ENCODE peak calls at places on chromosome 4, in four cellular contexts. One of them, this sample, is unnamed.

GRCh38 chr4:20616313-20616712 is 83.9 kb upstream of the PACRGL start:
- DNase-seq in breast epithelium: no peak
- DNase-seq in OCI-LY7: no peak
- DNase-seq in heart right ventricle: no peak
- DNase-seq in this sample: no peak

GRCh38 chr4:20318011-20318898 is 66.5 kb downstream of the SLIT2 start:
- DNase-seq in breast epithelium: no peak
- DNase-seq in OCI-LY7: no peak
- DNase-seq in heart right ventricle: no peak
- DNase-seq in this sample: no peak

GRCh38 chr4:48141048-48141447 is 7.0 kb upstream of the TXK start:
- DNase-seq in breast epithelium: no peak
- DNase-seq in OCI-LY7: peak
- DNase-seq in heart right ventricle: no peak
- DNase-seq in this sample: no peak

GRCh38 chr4:23970193-23970850 is 80.5 kb upstream of the PPARGC1A start:
- DNase-seq in breast epithelium: no peak
- DNase-seq in OCI-LY7: peak
- DNase-seq in heart right ventricle: no peak
- DNase-seq in this sample: no peak

GRCh38 chr4:128718793-128719192 is 90.7 kb upstream of the JADE1 start:
- DNase-seq in breast epithelium: no peak
- DNase-seq in OCI-LY7: no peak
- DNase-seq in heart right ventricle: no peak
- DNase-seq in this sample: no peak

GRCh38 chr4:141518222-141518621 is 118.2 kb upstream of the IL15 start:
- DNase-seq in breast epithelium: no peak
- DNase-seq in OCI-LY7: no peak
- DNase-seq in heart right ventricle: no peak
- DNase-seq in this sample: no peak

GRCh38 chr4:79015406-79015805 is 76.2 kb upstream of the PAQR3 start:
- DNase-seq in breast epithelium: no peak
- DNase-seq in OCI-LY7: no peak
- DNase-seq in heart right ventricle: no peak
- DNase-seq in this sample: no peak

GRCh38 chr4:155342142-155342541 is 34.6 kb downstream of the MAP9 start:
- DNase-seq in breast epithelium: no peak
- DNase-seq in OCI-LY7: no peak
- DNase-seq in heart right ventricle: no peak
- DNase-seq in this sample: no peak

GRCh38 chr4:175891863-175892262 is 79.8 kb upstream of the GPM6A start:
- DNase-seq in breast epithelium: no peak
- DNase-seq in OCI-LY7: peak
- DNase-seq in heart right ventricle: no peak
- DNase-seq in this sample: no peak

GRCh38 chr4:102420563-102421221 is 75.4 kb upstream of the SLC39A8 start:
- DNase-seq in breast epithelium: no peak
- DNase-seq in OCI-LY7: peak
- DNase-seq in heart right ventricle: no peak
- DNase-seq in this sample: no peak

GRCh38 chr4:8180310-8181093 is 18.6 kb upstream of the SH3TC1 start:
- DNase-seq in breast epithelium: no peak
- DNase-seq in OCI-LY7: no peak
- DNase-seq in heart right ventricle: no peak
- DNase-seq in this sample: no peak

GRCh38 chr4:149499726-149500125 is 315.9 kb downstream of the IQCM start:
- DNase-seq in breast epithelium: no peak
- DNase-seq in OCI-LY7: no peak
- DNase-seq in heart right ventricle: no peak
- DNase-seq in this sample: no peak

GRCh38 chr4:142351958-142352357 is 494.1 kb downstream of the INPP4B start:
- DNase-seq in breast epithelium: no peak
- DNase-seq in OCI-LY7: no peak
- DNase-seq in heart right ventricle: no peak
- DNase-seq in this sample: no peak

GRCh38 chr4:1204828-1205591 is 32.6 kb upstream of the SPON2 start:
- DNase-seq in breast epithelium: peak
- DNase-seq in OCI-LY7: no peak
- DNase-seq in heart right ventricle: peak
- DNase-seq in this sample: no peak

GRCh38 chr4:61373901-61374611 is 173.9 kb downstream of the ADGRL3 start:
- DNase-seq in breast epithelium: no peak
- DNase-seq in OCI-LY7: no peak
- DNase-seq in heart right ventricle: no peak
- DNase-seq in this sample: no peak

GRCh38 chr4:3851211-3851610 is 85.0 kb downstream of the ADRA2C start:
- DNase-seq in breast epithelium: no peak
- DNase-seq in OCI-LY7: no peak
- DNase-seq in heart right ventricle: no peak
- DNase-seq in this sample: no peak

GRCh38 chr4:183256756-183257385 is 63.2 kb downstream of the CLDN22 start:
- DNase-seq in breast epithelium: no peak
- DNase-seq in OCI-LY7: peak
- DNase-seq in heart right ventricle: peak
- DNase-seq in this sample: peak

GRCh38 chr4:108804648-108805273 is 41.9 kb upstream of the ETNPPL start:
- DNase-seq in breast epithelium: no peak
- DNase-seq in OCI-LY7: no peak
- DNase-seq in heart right ventricle: no peak
- DNase-seq in this sample: no peak
- TF ChIP-seq CTCF in breast epithelium: no peak
- TF ChIP-seq CTCF in OCI-LY7: no peak
- TF ChIP-seq CTCF in heart right ventricle: no peak
- TF ChIP-seq CTCF in this sample: no peak

GRCh38 chr4:121706595-121707021 is 9.8 kb upstream of the ANXA5 start:
- DNase-seq in breast epithelium: no peak
- DNase-seq in OCI-LY7: no peak
- DNase-seq in heart right ventricle: no peak
- DNase-seq in this sample: no peak

GRCh38 chr4:121709766-121710405 is 13.1 kb upstream of the ANXA5 start:
- DNase-seq in breast epithelium: no peak
- DNase-seq in OCI-LY7: no peak
- DNase-seq in heart right ventricle: no peak
- DNase-seq in this sample: no peak

GRCh38 chr4:121711263-121712000 is 14.7 kb upstream of the ANXA5 start:
- DNase-seq in breast epithelium: peak
- DNase-seq in OCI-LY7: no peak
- DNase-seq in heart right ventricle: peak
- DNase-seq in this sample: peak

GRCh38 chr4:121705521-121705920 is 8.7 kb upstream of the ANXA5 start:
- DNase-seq in breast epithelium: no peak
- DNase-seq in OCI-LY7: no peak
- DNase-seq in heart right ventricle: no peak
- DNase-seq in this sample: no peak

DNA sequence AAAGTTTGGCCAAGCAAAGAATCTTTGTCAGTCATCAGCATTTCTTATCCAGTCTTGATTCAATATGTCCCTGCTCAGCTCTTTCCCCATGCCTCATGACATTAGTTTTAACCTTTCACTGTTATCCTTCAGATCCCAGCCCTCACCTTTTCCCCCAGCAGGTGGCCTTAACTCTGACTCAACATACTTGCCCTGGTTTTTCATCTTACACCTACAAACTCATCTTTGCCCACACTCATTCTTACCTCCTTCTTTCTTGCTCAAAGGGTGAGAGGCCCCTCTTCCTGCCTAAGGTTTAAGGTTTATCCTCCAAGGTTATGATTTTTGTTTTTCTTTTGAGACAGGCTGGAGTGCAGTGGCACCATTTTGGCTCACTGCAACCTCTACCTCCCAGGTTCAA is 10.6 kb upstream of the ANXA5 start:
- DNase-seq in breast epithelium: no peak
- DNase-seq in OCI-LY7: no peak
- DNase-seq in heart right ventricle: no peak
- DNase-seq in this sample: no peak
- TF ChIP-seq CTCF in breast epithelium: no peak
- TF ChIP-seq CTCF in OCI-LY7: no peak
- TF ChIP-seq CTCF in heart right ventricle: no peak
- TF ChIP-seq CTCF in this sample: no peak

GRCh38 chr4:189974056-189974455 is 33.4 kb downstream of the FRG1 start:
- DNase-seq in breast epithelium: no peak
- DNase-seq in OCI-LY7: peak
- DNase-seq in heart right ventricle: no peak
- DNase-seq in this sample: no peak
- TF ChIP-seq CTCF in breast epithelium: no peak
- TF ChIP-seq CTCF in OCI-LY7: peak
- TF ChIP-seq CTCF in heart right ventricle: peak
- TF ChIP-seq CTCF in this sample: no peak

DNA sequence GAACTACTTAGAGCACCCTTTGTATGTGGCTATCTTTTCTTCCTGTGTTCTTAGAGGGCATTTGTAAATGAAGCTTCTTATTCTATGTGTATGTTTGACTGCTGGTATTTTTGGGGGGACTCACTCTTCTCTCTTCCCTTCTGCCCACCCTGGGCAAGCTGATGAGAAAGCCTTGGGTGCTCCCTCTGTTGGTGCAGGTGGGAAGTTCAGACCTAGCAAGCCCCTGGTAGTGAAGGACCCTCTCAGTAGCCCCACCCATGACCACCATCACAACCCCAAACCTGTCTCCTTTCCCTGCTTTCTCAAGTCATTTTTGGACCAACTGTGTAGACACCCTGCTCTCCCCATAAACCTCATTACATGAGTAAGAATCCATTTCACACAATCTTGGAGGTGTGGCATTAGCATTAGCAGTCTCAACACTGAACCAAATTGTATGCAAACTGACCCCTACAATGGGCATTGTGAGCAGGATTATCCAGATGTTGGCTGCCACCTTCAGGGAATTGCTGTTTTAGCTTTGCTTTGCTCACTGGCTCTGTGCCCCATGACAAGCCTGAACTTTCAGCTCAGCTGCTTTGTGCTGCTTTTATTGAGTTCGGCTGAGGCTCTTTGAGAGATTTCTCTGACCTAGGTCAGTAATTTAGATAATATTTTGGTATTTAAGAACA is 27.9 kb downstream of the TRIM61 start:
- DNase-seq in breast epithelium: no peak
- DNase-seq in OCI-LY7: peak
- DNase-seq in heart right ventricle: no peak
- DNase-seq in this sample: peak
- TF ChIP-seq CTCF in breast epithelium: no peak
- TF ChIP-seq CTCF in OCI-LY7: peak
- TF ChIP-seq CTCF in heart right ventricle: no peak
- TF ChIP-seq CTCF in this sample: no peak

GRCh38 chr4:181582595-181582994 is 660.6 kb upstream of the TENM3 start:
- DNase-seq in breast epithelium: no peak
- DNase-seq in OCI-LY7: peak
- DNase-seq in heart right ventricle: no peak
- DNase-seq in this sample: no peak
- TF ChIP-seq CTCF in breast epithelium: no peak
- TF ChIP-seq CTCF in OCI-LY7: peak
- TF ChIP-seq CTCF in heart right ventricle: no peak
- TF ChIP-seq CTCF in this sample: no peak

GRCh38 chr4:87679449-87680169 is 29.5 kb downstream of the DMP1 start:
- DNase-seq in breast epithelium: no peak
- DNase-seq in OCI-LY7: peak
- DNase-seq in heart right ventricle: peak
- DNase-seq in this sample: peak
- TF ChIP-seq CTCF in breast epithelium: peak
- TF ChIP-seq CTCF in OCI-LY7: peak
- TF ChIP-seq CTCF in heart right ventricle: peak
- TF ChIP-seq CTCF in this sample: peak

DNA sequence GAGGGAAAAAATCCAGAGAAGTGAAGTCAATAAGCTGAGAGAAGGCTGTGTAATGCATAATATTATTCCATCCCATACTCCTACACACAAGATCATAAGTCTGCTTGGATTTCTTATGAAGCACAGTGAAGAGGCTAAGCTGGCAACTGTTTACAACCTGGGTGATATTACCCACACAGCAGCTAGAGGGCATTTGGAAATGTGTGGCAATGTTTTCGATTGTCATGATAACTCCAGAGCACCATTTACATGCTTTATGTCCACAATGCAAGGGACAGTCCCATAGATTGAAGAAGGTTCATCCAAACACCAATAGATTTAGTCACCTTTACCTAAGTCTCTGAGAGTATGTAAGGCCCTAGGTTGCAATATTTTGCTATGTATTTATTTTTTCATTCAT is 412.2 kb downstream of the PPP3CA start:
- DNase-seq in breast epithelium: no peak
- DNase-seq in OCI-LY7: peak
- DNase-seq in heart right ventricle: no peak
- DNase-seq in this sample: no peak
- TF ChIP-seq CTCF in breast epithelium: no peak
- TF ChIP-seq CTCF in OCI-LY7: peak
- TF ChIP-seq CTCF in heart right ventricle: no peak
- TF ChIP-seq CTCF in this sample: no peak

DNA sequence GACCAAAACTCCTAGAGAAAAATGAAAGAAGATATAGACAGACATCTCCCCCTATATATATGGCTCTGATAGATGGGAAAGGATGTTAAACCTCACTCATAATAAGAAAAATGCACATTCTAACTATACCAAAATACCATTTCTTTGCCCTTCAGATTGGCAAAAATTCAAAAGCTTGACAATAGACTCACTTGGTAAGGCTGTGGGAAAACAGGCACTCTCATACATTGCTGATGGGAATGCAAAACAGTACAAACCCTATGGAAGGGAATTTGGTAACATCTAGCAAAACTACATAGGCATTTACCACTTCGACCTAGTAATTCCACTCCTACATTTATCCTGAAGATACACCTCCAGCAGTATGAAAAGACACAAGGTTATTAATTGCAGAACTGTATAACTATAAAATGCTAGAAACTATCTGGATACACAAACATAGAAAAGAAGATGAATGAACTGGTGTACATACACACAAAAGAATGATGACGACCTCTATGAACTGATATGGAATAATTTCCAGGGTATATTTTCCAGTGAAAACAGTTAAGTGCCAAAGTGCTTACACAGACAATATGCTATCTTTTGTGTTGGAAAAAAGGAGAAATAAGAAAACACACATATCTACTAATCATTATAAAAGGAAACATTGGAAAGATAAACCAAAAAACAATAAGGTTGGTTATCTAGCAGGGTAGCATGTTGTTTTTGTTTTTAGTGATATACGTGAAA is 48.5 kb downstream of the WDFY3 start:
- DNase-seq in breast epithelium: no peak
- DNase-seq in OCI-LY7: no peak
- DNase-seq in heart right ventricle: no peak
- DNase-seq in this sample: no peak
- TF ChIP-seq CTCF in breast epithelium: no peak
- TF ChIP-seq CTCF in OCI-LY7: no peak
- TF ChIP-seq CTCF in heart right ventricle: no peak
- TF ChIP-seq CTCF in this sample: no peak

This sample was measured in nephron progenitor cell.